ENCODE peak calls at places on chromosomes 7 and 10, in eight cellular contexts. L, H, C, R, J, S, P and Y are unnamed samples. For H3K9me3, the result is how much of the 10 kb centered on the place peaks cover.

GRCh38 chr7:32256376-32256775 is 186.2 kb upstream of the PDE1C start:
- DNase-seq in L (no peak), H (no peak), C (no peak), R (no peak), J (no peak), S (no peak), P (no peak), Y (no peak)

GRCh38 chr10:58797356-58797755 is 284.7 kb downstream of the BICC1 start:
- DNase-seq in L (no peak), H (no peak), C (no peak), R (peak), J (no peak), S (no peak), P (no peak), Y (peak)

GRCh38 chr7:22179442-22179879 is 177.5 kb downstream of the RAPGEF5 start:
- DNase-seq in L (no peak), H (no peak), C (no peak), R (no peak), J (no peak), S (no peak), P (no peak), Y (peak)

GRCh38 chr7:92517626-92518025 is 10.7 kb downstream of the PEX1 start:
- DNase-seq in L (no peak), H (no peak), C (no peak), R (peak), J (no peak), S (no peak), P (no peak), Y (no peak)

GRCh38 chr10:65622608-65623007 is 1303.2 kb upstream of the LRRTM3 start:
- DNase-seq in L (no peak), H (no peak), C (no peak), R (peak), J (no peak), S (no peak), P (no peak), Y (no peak)

GRCh38 chr7:5533821-5534367 is 110.3 kb upstream of the TNRC18 start:
- DNase-seq in L (no peak), H (no peak), C (no peak), R (no peak), J (no peak), S (no peak), P (no peak), Y (no peak)

GRCh38 chr7:156106107-156106426 is 293.8 kb upstream of the SHH start:
- DNase-seq in L (no peak), H (peak), C (no peak), R (no peak), J (no peak), S (no peak), P (no peak), Y (no peak)

GRCh38 chr10:71397340-71398212 is 856 bp downstream of the CDH23 start:
- DNase-seq in L (no peak), H (peak), C (no peak), R (no peak), J (no peak), S (no peak), P (no peak), Y (no peak)

DNA sequence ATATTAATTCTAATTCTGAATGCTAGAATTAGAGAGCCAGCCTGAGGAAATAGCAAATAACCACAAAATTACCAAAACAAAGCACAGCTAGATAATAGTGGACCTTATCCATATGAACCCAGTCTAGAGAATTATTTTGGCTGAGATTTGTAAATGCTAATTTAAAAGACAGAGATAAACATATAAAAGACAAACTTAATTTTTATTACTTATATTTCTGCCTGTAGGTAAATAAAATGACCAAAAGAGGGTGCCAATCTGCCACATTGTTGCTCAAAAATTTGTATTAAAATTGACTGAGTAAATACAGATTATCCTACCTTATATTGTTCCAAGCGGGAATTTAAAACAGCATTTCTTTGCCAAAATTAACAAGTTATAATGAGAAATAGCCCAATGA is 20.2 kb downstream of the RTKN2 start:
- DNase-seq in L (no peak), H (no peak), C (no peak), R (no peak), J (no peak), S (no peak), P (no peak), Y (no peak)
- H3K27ac ChIP-seq in L (no peak), H (no peak), C (no peak), R (peak), J (no peak), S (no peak), P (no peak), Y (no peak)

GRCh38 chr10:37681617-37681999 is 175.8 kb downstream of the ZNF248 start:
- DNase-seq in L (no peak), H (no peak), C (no peak), R (no peak), J (no peak), S (no peak), P (no peak), Y (no peak)

GRCh38 chr10:37684765-37685164 is 172.6 kb downstream of the ZNF248 start:
- DNase-seq in L (no peak), H (no peak), C (no peak), R (no peak), J (no peak), S (no peak), P (no peak), Y (no peak)

GRCh38 chr10:37682617-37683016 is 174.8 kb downstream of the ZNF248 start:
- DNase-seq in L (no peak), H (peak), C (no peak), R (no peak), J (no peak), S (no peak), P (no peak), Y (no peak)

GRCh38 chr10:37687581-37687980 is 169.8 kb downstream of the ZNF248 start:
- DNase-seq in L (no peak), H (no peak), C (no peak), R (no peak), J (no peak), S (no peak), P (no peak), Y (no peak)

GRCh38 chr10:37685741-37686683 is 171.4 kb downstream of the ZNF248 start:
- DNase-seq in L (no peak), H (no peak), C (no peak), R (no peak), J (no peak), S (no peak), P (no peak), Y (no peak)
- H3K9me3 ChIP-seq in L (under half), H (under half), C (half or more), R (under half), J (under half), S (under half), P (under half), Y (under half)

GRCh38 chr10:43324847-43325246 is 46.6 kb upstream of the FXYD4 start:
- DNase-seq in L (no peak), H (no peak), C (no peak), R (no peak), J (no peak), S (no peak), P (no peak), Y (no peak)

GRCh38 chr10:43320226-43320625 is 51.2 kb upstream of the FXYD4 start:
- DNase-seq in L (no peak), H (no peak), C (no peak), R (no peak), J (no peak), S (no peak), P (no peak), Y (no peak)

GRCh38 chr10:43323245-43323644 is 48.2 kb upstream of the FXYD4 start:
- DNase-seq in L (no peak), H (no peak), C (no peak), R (no peak), J (no peak), S (no peak), P (no peak), Y (no peak)

GRCh38 chr10:43322321-43322720 is 49.1 kb upstream of the FXYD4 start:
- DNase-seq in L (peak), H (no peak), C (no peak), R (no peak), J (no peak), S (no peak), P (peak), Y (no peak)

DNA sequence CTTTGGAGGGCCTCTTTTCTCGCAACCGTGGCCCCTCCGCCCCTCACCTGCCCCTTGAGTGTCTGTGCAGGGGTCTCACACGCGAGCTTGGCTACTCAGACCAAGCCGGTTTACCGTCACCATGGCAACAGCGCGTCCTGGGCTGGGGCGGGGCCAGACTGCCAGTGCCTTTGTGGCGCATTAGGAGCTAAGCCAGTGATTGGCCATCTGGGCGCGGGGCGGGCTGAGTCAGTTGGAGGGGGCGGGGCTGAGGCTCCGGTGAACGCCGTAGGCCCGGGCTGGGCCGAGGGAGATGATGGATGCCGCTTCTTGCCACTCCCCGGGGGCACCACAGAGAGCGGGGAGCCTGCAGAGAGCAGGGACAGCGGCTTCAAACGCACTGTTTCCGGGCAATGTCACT is 48.7 kb upstream of the FXYD4 start:
- DNase-seq in L (peak), H (peak), C (no peak), R (peak), J (peak), S (no peak), P (peak), Y (peak)
- TF ChIP-seq CTCF in L (no peak), H (no peak), C (no peak), R (no peak), J (no peak), S (no peak), P (no peak), Y (no peak)

GRCh38 chr7:102469972-102470825 is 5.4 kb downstream of the LRWD1 start:
- DNase-seq in L (peak), H (no peak), C (no peak), R (no peak), J (no peak), S (no peak), P (peak), Y (no peak)
- H3K27ac ChIP-seq in L (no peak), H (no peak), C (no peak), R (no peak), J (no peak), S (no peak), P (peak), Y (no peak)

GRCh38 chr10:102085336-102085735 is 20.2 kb downstream of the HPS6 start:
- DNase-seq in L (no peak), H (no peak), C (no peak), R (no peak), J (no peak), S (no peak), P (no peak), Y (no peak)

GRCh38 chr10:102090772-102091171 is 25.6 kb downstream of the HPS6 start:
- DNase-seq in L (no peak), H (no peak), C (no peak), R (peak), J (no peak), S (no peak), P (no peak), Y (no peak)

GRCh38 chr10:102086196-102086595 is 21.0 kb downstream of the HPS6 start:
- DNase-seq in L (no peak), H (no peak), C (no peak), R (no peak), J (no peak), S (no peak), P (no peak), Y (no peak)
- H3K9me3 ChIP-seq in L (under half), H (under half), C (under half), R (under half), J (under half), S (under half), P (under half), Y (under half)

DNA sequence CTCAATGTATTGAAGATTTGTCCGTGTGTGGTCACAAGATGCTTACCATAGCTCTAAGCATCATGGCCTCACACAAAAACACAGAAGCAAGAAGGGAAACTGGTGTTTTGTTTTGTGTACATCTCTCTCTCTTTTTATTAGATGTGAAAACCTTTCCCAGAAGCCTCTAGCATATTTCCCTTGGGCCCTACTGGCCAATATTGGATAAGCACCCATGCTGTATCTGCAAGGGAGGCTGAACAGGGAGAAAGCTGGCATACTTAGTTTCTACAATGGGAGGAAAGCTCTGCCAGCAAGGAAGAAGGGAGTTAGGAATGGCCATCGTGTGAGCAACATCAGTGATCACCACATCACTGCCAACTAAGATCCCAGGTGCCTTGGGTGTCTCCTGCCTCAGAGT is 9.6 kb upstream of the NAMPT start:
- DNase-seq in L (no peak), H (no peak), C (no peak), R (no peak), J (no peak), S (no peak), P (no peak), Y (no peak)
- TF ChIP-seq CTCF in L (no peak), H (no peak), C (peak), R (peak), J (no peak), S (peak), P (peak), Y (no peak)

DNA sequence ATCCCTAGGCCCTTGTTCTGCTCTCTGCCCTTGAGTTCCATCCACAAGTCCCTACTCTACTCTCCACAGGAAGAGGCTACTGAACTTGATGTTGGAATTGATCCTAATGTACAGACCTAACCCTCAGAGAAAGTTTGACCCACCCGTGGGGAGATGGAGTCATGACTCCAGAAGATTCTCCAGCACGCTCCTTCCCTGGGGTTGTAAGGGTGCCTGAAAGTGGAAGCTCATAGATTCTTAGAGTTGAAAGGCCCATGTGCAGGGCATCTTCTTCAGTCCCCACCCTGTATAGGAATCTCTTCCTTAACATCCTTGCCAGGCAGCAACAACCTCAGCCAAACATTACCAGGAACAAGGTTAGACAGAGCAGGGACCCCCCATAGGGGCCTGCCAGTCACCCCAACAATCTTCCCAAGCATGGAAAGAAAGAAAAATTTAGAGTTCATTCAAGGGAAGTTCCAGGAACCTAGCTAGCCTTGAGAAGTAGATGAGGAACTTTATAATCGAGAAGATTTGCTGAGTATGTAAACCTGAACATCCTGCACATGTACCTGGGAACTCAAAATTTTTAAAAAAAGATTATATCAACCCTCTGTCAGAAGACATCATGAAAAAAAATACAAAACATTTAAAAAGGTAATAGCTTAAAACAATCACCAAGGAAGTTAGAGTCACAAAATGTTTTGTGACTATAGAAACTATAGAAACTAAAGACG is 49.5 kb downstream of the THNSL1 start:
- DNase-seq in L (no peak), H (no peak), C (no peak), R (no peak), J (no peak), S (no peak), P (no peak), Y (no peak)
- H3K27ac ChIP-seq in L (no peak), H (no peak), C (no peak), R (peak), J (no peak), S (no peak), P (no peak), Y (no peak)

GRCh38 chr7:152489044-152489443 is 53.2 kb upstream of the KMT2C start:
- DNase-seq in L (no peak), H (no peak), C (no peak), R (no peak), J (no peak), S (no peak), P (no peak), Y (no peak)

GRCh38 chr7:152486968-152487367 is 51.2 kb upstream of the KMT2C start:
- DNase-seq in L (no peak), H (no peak), C (no peak), R (no peak), J (no peak), S (no peak), P (no peak), Y (no peak)

GRCh38 chr7:152495867-152496266 is 60.1 kb upstream of the KMT2C start:
- DNase-seq in L (no peak), H (no peak), C (no peak), R (no peak), J (no peak), S (no peak), P (no peak), Y (no peak)

GRCh38 chr7:152492952-152493351 is 57.1 kb upstream of the KMT2C start:
- DNase-seq in L (no peak), H (no peak), C (no peak), R (no peak), J (no peak), S (no peak), P (no peak), Y (no peak)
- H3K9me3 ChIP-seq in L (under half), H (under half), C (under half), R (under half), J (under half), S (under half), P (under half), Y (under half)